ENCODE peak calls at places on chromosomes 16 and 17, in nine cellular contexts. B, W, E, H, J, Y, Q, R and S are unnamed samples.

GRCh38 chr16:87375426-87376135 is 8.0 kb downstream of the FBXO31 start:
- DNase-seq in E (peak; percentile 38), Y (no peak), J (no peak), H (no peak), B (no peak), W (no peak), Q (no peak), R (peak; percentile 36), S (no peak)

GRCh38 chr16:83351846-83352245 is 455.9 kb upstream of the HSBP1 start:
- DNase-seq in W (no peak), R (no peak), H (no peak), E (peak; percentile 38), Y (no peak), B (no peak), J (no peak), Q (no peak), S (no peak)

GRCh38 chr16:89334988-89335802 is 117.7 kb downstream of the ZNF778 start:
- DNase-seq in W (no peak), B (no peak), Q (no peak), R (no peak), J (no peak), Y (peak; percentile 55), E (no peak), H (no peak), S (no peak)

GRCh38 chr16:53055603-53056527 is 1.1 kb downstream of the CHD9 start:
- DNase-seq in W (no peak), H (peak; percentile 22), J (peak; percentile 64), B (no peak), Q (no peak), Y (no peak), E (peak; percentile 94), R (peak; percentile 59), S (no peak)

GRCh38 chr16:54954220-54954619 is 23.6 kb downstream of the IRX5 start:
- DNase-seq in E (no peak), Y (no peak), B (no peak), Q (no peak), R (no peak), H (no peak), J (no peak), W (no peak), S (no peak)

GRCh38 chr16:88941051-88941932 is 35.7 kb downstream of the CBFA2T3 start:
- DNase-seq in J (no peak), Y (no peak), H (no peak), W (no peak), E (no peak), Q (no peak), R (peak; percentile 81), B (no peak), S (no peak)

GRCh38 chr16:81693467-81694303 is 85.4 kb upstream of the PLCG2 start:
- DNase-seq in R (no peak), B (no peak), Q (no peak), Y (no peak), E (no peak), H (no peak), J (no peak), W (no peak), S (no peak)

GRCh38 chr17:44865921-44866320 is 18.2 kb downstream of the HIGD1B start:
- DNase-seq in W (no peak), J (no peak), R (no peak), Q (no peak), B (no peak), E (no peak), Y (peak; percentile 17), H (no peak), S (no peak)

GRCh38 chr17:6924121-6924676 is 71.7 kb upstream of the ALOX12 start:
- DNase-seq in J (no peak), H (no peak), W (no peak), R (no peak), Q (no peak), Y (no peak), B (no peak), E (no peak), S (no peak)

GRCh38 chr17:61554209-61554608 is 36.8 kb downstream of the NACA2 start:
- DNase-seq in R (no peak), J (no peak), Y (no peak), E (no peak), H (no peak), B (no peak), W (no peak), Q (no peak), S (no peak)

GRCh38 chr17:76270770-76271668 is 5.9 kb downstream of the UBALD2 start:
- DNase-seq in H (no peak), E (no peak), Q (no peak), J (no peak), R (no peak), B (no peak), W (peak; percentile 12), Y (no peak), S (no peak)

GRCh38 chr16:70430667-70431536 is 8.0 kb downstream of the ST3GAL2 start:
- DNase-seq in Y (no peak), E (no peak), Q (peak; percentile 33), H (no peak), B (peak; percentile 48), W (peak; percentile 36), J (no peak), R (peak; percentile 93), S (peak; percentile 50)

GRCh38 chr16:65476556-65476955 is 354.7 kb upstream of the CDH11 start:
- DNase-seq in E (no peak), H (no peak), R (no peak), W (no peak), J (no peak), Y (no peak), B (no peak), Q (no peak), S (no peak)

GRCh38 chr16:57592591-57593003 is 35.8 kb upstream of the ADGRG1 start:
- DNase-seq in W (peak; percentile 33), B (peak; percentile 39), H (no peak), J (no peak), E (no peak), R (peak; percentile 85), Y (peak; percentile 51), Q (peak; percentile 41), S (peak; percentile 24)

GRCh38 chr17:33452797-33453196 is 159.7 kb upstream of the ASIC2 start:
- DNase-seq in E (no peak), J (peak; percentile 50), Q (no peak), W (no peak), Y (no peak), H (no peak), B (no peak), R (no peak), S (no peak)

GRCh38 chr16:12547608-12547922 is 256.1 kb downstream of the CPPED1 start:
- DNase-seq in W (no peak), Y (no peak), Q (no peak), B (no peak), R (no peak), E (no peak), J (no peak), H (no peak), S (no peak)